ENCODE peak calls at places on chromosomes 5 and 9, in four cellular contexts. G is GM10248, N is body of pancreas, X is upper lobe of right lung. V is an unnamed sample.
A peak's percentile ranks its signal among the peaks of the same experiment; 100 is the strongest.

GRCh38 chr5:1036504-1037122 is 28.0 kb downstream of the NKD2 start:
- DNase-seq in G (no peak), N (no peak), X (no peak), V (no peak)

GRCh38 chr9:33620738-33621439 is 96.8 kb downstream of the ANKRD18B start:
- DNase-seq in G (no peak), N (no peak), X (no peak), V (no peak)

GRCh38 chr5:157269165-157269671 is 3.3 kb downstream of the CYFIP2 start:
- DNase-seq in G (no peak), N (no peak), X (peak; percentile 71), V (no peak)

GRCh38 chr5:74679968-74680367 is 5.1 kb upstream of the HEXB start:
- DNase-seq in G (no peak), N (no peak), X (no peak), V (no peak)

GRCh38 chr5:98771389-98772109 is 1.9 kb upstream of the RGMB start:
- DNase-seq in G (peak; percentile 65), N (peak; percentile 83), X (no peak), V (peak; percentile 78)

GRCh38 chr9:37486616-37487544 is 1.1 kb downstream of the POLR1E start:
- DNase-seq in G (no peak), N (peak; percentile 55), X (no peak), V (no peak)

GRCh38 chr9:6641561-6641960 is 4.0 kb downstream of the GLDC start:
- DNase-seq in G (no peak), N (no peak), X (no peak), V (no peak)

GRCh38 chr5:50799596-50799995 is 133.2 kb downstream of the PARP8 start:
- DNase-seq in G (no peak), N (no peak), X (no peak), V (no peak)

GRCh38 chr9:122307925-122308324 is 43.2 kb downstream of the MRRF start:
- DNase-seq in G (no peak), N (no peak), X (no peak), V (no peak)

GRCh38 chr5:93603711-93604118 is 20.7 kb downstream of the NR2F1 start:
- DNase-seq in G (no peak), N (no peak), X (no peak), V (no peak)

DNA sequence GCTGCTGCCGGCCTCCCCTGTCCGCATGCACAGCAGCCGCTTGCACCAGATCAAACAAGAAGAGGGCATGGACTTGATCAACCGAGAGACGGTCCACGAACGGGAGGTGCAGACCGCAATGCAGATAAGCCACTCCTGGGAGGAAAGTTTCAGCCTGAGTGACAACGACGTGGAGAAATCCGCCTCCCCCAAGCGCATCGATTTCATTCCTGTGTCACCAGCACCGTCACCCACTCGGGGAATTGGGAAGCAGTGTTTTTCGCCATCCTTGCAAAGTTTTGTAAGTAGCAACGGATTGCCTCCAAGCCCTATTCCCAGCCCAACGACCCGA is 75.3 kb downstream of the PIP5K1B start:
- DNase-seq in G (no peak), N (no peak), X (no peak), V (no peak)
- TF ChIP-seq CTCF in G (no peak), N (no peak), X (no peak), V (no peak)

GRCh38 chr5:72920690-72921089 is 35.2 kb upstream of the FCHO2 start:
- DNase-seq in G (no peak), N (no peak), X (no peak), V (no peak)
- TF ChIP-seq CTCF in G (no peak), N (no peak), X (peak; percentile 43), V (peak; percentile 15)

GRCh38 chr9:98118640-98119601 is at the start of gene TRIM14:
- DNase-seq in G (peak; percentile 84), N (peak; percentile 50), X (peak; percentile 93), V (peak; percentile 80)
- TF ChIP-seq CTCF in G (peak; percentile 32), N (no peak), X (peak; percentile 11), V (peak; percentile 50)

DNA sequence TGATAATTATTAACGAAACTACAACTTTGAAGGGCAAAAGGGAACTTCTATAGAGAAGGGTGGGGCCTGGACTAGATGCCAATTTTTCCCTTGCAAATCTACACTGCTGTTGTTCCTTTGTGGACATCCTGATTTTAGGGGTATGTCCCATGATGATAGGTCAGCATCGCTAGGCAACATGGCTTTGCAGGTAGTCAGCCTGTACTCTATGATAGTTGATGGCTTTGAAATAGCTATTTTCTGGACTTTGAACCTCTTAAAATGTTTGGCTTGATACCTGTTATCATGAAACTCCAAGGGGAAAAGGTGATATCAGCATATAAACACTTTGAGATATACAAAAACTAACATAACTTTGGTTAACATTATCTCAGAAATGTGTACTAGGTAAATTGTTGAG is 533.3 kb downstream of the CTNND2 start:
- DNase-seq in G (no peak), N (no peak), X (no peak), V (no peak)
- TF ChIP-seq CTCF in G (no peak), N (no peak), X (no peak), V (no peak)

DNA sequence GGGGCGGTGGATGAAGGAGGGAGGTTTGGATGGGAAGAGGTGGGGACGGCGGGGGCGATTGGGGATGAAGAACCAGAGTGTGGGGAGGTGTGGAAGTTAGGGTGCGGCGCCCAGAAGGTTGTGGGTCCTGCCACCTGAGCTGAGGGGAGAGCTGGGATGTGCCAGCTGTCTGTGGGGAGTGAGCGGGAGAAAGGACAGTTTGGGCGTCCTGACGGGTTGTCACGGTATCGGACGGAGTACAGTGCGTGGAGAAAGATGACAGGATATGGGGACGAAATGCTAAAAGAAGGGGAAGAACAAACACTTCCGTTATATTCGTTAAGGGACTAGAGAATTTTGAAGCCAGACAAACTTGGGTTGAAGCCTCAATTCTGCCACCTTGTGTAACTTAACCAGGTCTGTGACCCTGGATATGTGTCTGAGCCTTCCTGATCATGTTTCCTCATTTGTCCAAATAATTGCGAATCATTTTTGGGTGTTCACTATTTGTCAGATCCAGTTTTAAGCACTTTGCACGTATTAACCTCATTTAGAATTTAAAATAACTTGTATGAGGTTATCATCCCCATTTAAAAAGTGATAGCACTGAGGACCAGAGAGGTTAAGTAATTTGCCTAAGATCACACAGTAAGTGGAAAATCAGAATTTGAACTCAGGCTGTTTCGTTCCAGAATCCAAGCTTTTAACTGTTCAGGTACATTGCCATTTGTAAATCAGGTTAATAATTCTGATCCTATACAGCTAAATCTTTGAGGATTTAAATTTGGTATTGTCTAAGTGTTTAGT is 689 bp downstream of the CNTRL start:
- DNase-seq in G (peak; percentile 23), N (no peak), X (no peak), V (peak; percentile 40)
- TF ChIP-seq CTCF in G (peak; percentile 20), N (no peak), X (no peak), V (no peak)

GRCh38 chr5:154967419-154968024 is 26.6 kb downstream of the MRPL22 start:
- DNase-seq in G (no peak), N (no peak), X (no peak), V (no peak)
- TF ChIP-seq CTCF in G (peak; percentile 48), N (peak; percentile 7), X (peak; percentile 49), V (peak; percentile 47)

V was measured in GM13977.